ENCODE peak calls at places on chromosomes 5 and 9, in five cellular contexts. V is HepG2, U is H1, S is K562, E is IMR-90. J is an unnamed sample.

GRCh38 chr5:180718810-180719453 is 20.9 kb downstream of the OR2Y1 start:
- DNase-seq in U (no peak), S (peak; percentile 29), V (peak; percentile 25), E (peak; percentile 31), J (peak; percentile 45)

GRCh38 chr9:9846538-9846937 is 766.3 kb downstream of the PTPRD start:
- DNase-seq in S (no peak), U (no peak), V (no peak), E (no peak), J (no peak)

GRCh38 chr5:5335708-5336211 is 86.7 kb upstream of the ICE1 start:
- DNase-seq in S (no peak), V (peak; percentile 70), E (peak; percentile 29), U (no peak), J (peak; percentile 46)

GRCh38 chr5:138011991-138012390 is 20.9 kb downstream of the FAM13B start:
- DNase-seq in E (no peak), V (no peak), U (no peak), S (no peak), J (no peak)

GRCh38 chr5:9594913-9595312 is 35.2 kb downstream of the TAS2R1 start:
- DNase-seq in E (no peak), S (no peak), U (no peak), V (no peak), J (no peak)

GRCh38 chr5:174335682-174336364 is 290.3 kb downstream of the NSG2 start:
- DNase-seq in E (no peak), V (no peak), U (no peak), S (no peak), J (no peak)

GRCh38 chr9:121658591-121658990 is 7.2 kb downstream of the DAB2IP start:
- DNase-seq in U (no peak), V (no peak), E (no peak), S (no peak), J (no peak)

GRCh38 chr9:18601026-18601425 is 127.1 kb downstream of the ADAMTSL1 start:
- DNase-seq in V (no peak), U (no peak), E (no peak), S (no peak), J (no peak)

GRCh38 chr5:173825215-173825865 is 62.8 kb upstream of the CPEB4 start:
- DNase-seq in U (no peak), V (peak; percentile 31), E (no peak), S (no peak), J (peak; percentile 20)

GRCh38 chr5:148957591-148958202 is 105.2 kb downstream of the SH3TC2 start:
- DNase-seq in E (peak; percentile 43), U (no peak), S (peak; percentile 73), V (peak; percentile 14), J (no peak)

GRCh38 chr9:77016111-77016525 is 3.3 kb upstream of the FOXB2 start:
- DNase-seq in V (no peak), S (no peak), E (no peak), U (no peak), J (no peak)

GRCh38 chr9:94150890-94151660 is 66.8 kb downstream of the PTPDC1 start:
- DNase-seq in S (no peak), E (no peak), V (peak; percentile 27), U (no peak), J (no peak)

GRCh38 chr9:35797311-35798109 is 6.1 kb downstream of the NPR2 start:
- DNase-seq in S (no peak), E (peak; percentile 18), V (no peak), U (no peak), J (no peak)
- TF ChIP-seq USF2 in S (no peak), E (no peak), V (no peak), U (no peak), J (no peak)

GRCh38 chr5:2685651-2686050 is 65.8 kb downstream of the IRX2 start:
- DNase-seq in V (no peak), E (peak; percentile 0), S (no peak), U (no peak), J (no peak)

GRCh38 chr5:2688586-2688985 is 62.9 kb downstream of the IRX2 start:
- DNase-seq in V (no peak), S (no peak), U (no peak), E (no peak), J (no peak)

GRCh38 chr5:2687746-2688145 is 63.7 kb downstream of the IRX2 start:
- DNase-seq in V (no peak), S (no peak), E (no peak), U (no peak), J (no peak)

GRCh38 chr5:2686296-2686695 is 65.2 kb downstream of the IRX2 start:
- DNase-seq in E (no peak), S (no peak), U (no peak), V (no peak), J (no peak)

DNA sequence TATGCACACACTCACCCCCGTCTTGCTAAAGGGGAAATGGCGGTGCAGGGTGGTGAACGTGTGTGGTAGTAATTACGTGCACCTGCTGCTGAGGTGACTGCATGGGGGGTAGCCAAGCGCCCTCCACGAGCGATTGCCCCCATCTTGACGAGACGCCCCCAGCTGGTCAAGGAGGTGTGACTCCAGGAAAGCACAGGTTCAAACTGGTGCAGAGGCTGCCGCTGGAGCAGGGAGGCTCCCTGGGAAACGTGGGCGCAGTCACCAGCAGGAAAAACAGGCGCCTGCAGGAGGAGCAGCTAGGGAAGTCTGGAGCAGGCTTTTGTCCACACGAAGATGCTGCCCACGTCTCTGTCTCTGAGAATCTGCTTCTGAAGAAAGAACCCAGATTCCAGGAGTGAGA is 64.8 kb downstream of the IRX2 start:
- DNase-seq in E (no peak), S (no peak), U (no peak), V (no peak), J (no peak)
- TF ChIP-seq MAFK in E (no peak), S (no peak), U (no peak), V (no peak), J (no peak)

DNA sequence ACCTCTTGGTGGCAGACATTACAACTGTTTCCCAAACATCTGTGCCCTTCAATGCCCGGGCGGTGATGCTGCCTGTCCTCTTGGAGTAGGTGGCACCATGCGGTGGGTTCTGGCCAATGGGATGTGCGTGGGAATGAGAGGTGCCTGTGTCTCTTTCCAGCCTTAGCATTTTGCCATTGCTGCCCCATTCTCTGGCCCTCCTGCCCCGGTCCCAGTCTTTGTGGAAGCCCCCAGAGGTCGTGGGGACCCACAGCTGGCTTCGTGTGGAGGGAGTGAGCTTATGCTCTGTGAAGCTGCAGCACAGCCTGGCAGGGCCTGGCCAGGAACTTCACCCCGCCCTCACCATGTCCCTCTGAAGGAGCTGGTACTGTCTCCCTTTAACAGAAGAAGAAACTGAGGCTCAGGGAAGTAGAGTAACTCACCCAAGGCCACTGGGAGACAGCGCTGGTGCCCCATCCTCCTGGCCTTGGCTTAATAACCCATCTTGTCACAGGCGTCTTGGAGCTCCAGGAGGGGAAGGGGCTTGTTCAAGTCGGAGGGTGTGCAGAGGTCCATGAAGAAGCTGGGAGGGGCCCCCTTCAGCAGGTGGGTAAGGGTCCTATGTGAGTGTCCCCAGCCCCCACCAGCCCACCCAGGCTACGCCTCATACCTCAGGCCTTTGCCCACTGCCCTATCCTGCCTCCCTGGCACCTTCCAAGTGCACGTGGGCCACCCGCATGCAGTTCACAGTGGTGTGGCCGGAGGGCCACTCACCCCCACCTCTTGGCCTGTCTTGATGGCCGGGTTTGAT is 173.6 kb downstream of the GAPVD1 start:
- DNase-seq in V (no peak), E (no peak), S (no peak), U (no peak), J (no peak)
- TF ChIP-seq USF2 in V (no peak), E (no peak), S (no peak), U (no peak), J (no peak)

GRCh38 chr9:126616521-126616976 is 2.8 kb downstream of the LMX1B start:
- DNase-seq in S (no peak), U (no peak), E (no peak), V (no peak), J (no peak)
- TF ChIP-seq MAFK in S (no peak), U (no peak), E (no peak), V (no peak), J (no peak)

DNA sequence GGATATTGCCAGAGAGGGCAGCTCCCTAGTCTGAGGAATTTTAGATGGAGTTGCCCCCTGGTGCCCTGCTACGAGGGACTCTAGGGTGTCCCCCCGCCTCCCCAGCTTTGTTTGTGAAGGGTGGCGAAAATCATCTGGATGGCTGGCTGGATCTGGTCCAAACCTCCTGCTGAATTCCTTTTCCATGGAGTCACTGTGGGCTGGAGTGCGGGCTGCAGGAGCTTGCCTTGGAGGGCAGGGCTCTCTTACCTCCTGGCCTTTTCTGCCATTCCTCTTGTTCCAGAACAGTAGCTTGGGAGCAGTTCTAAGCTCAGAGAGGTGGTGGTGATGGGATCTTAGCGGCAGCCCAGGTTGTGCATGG is 2.1 kb downstream of the SYNPO start:
- DNase-seq in U (no peak), E (peak; percentile 88), S (no peak), V (peak; percentile 63), J (peak; percentile 87)
- TF ChIP-seq USF2 in U (no peak), E (no peak), S (no peak), V (no peak), J (no peak)

GRCh38 chr9:89678394-89679005 is 73.7 kb downstream of the GADD45G start:
- DNase-seq in E (no peak), S (no peak), U (no peak), V (no peak), J (no peak)

GRCh38 chr9:89677696-89678393 is 73.0 kb downstream of the GADD45G start:
- DNase-seq in E (no peak), V (no peak), U (peak; percentile 85), S (no peak), J (no peak)

GRCh38 chr9:89675403-89675771 is 70.6 kb downstream of the GADD45G start:
- DNase-seq in V (no peak), S (no peak), U (no peak), E (no peak), J (no peak)

GRCh38 chr9:89674667-89675402 is 70.0 kb downstream of the GADD45G start:
- DNase-seq in S (no peak), U (peak; percentile 70), V (no peak), E (no peak), J (no peak)

DNA sequence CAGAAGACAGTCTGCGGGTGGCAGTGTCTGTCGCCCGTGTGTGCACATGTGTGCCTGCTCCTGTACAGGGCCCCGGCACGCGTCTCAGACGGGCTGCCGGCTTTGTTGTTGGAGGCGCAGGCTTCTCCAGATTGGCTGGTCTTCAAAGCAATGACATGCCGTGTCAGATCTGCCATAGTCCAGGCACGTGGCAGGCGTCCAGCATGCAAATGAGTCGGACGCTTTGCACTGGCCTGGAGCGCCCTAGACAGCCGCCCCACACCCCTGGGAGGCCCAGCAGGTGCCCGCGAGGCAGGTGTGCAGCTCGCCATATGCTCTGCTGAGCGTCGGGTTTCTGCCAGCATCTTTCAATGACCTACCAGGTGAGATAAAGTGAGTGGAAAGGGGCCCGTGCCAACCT is 71.5 kb downstream of the GADD45G start:
- DNase-seq in E (no peak), V (no peak), U (no peak), S (no peak), J (no peak)
- TF ChIP-seq MAFK in E (no peak), V (no peak), U (no peak), S (no peak), J (no peak)

GRCh38 chr5:96896806-96897205 is 20.5 kb downstream of the ERAP2 start:
- DNase-seq in E (no peak), S (no peak), V (no peak), U (no peak), J (no peak)
- TF ChIP-seq USF2 in E (no peak), S (no peak), V (no peak), U (no peak), J (no peak)

J was measured in A549.